ENCODE peak calls at places on chromosomes 2 and 18, in nine cellular contexts. P is breast epithelium, W is fibroblast of lung, M is cardiac fibroblast, S is IMR-90, H is fibroblast of mammary gland, L is neural crest cell, K is progenitor cell of endocrine pancreas, Z is cardiac muscle cell. Y is an unnamed sample.

GRCh38 chr2:231977430-231977829 is 15.9 kb downstream of the DIS3L2 start:
- DNase-seq in K (no peak), S (no peak), M (no peak), L (no peak), P (no peak), Z (no peak), W (no peak), H (no peak), Y (no peak)

GRCh38 chr2:217988840-217989204 is 14.0 kb downstream of the TNS1 start:
- DNase-seq in S (no peak), H (no peak), K (no peak), W (no peak), P (no peak), M (no peak), L (no peak), Z (no peak), Y (no peak)

GRCh38 chr2:217611056-217611455 is 391.7 kb downstream of the TNS1 start:
- DNase-seq in M (no peak), K (no peak), W (no peak), H (no peak), Z (no peak), L (no peak), S (no peak), P (no peak), Y (no peak)

GRCh38 chr18:59547691-59548182 is 149.5 kb downstream of the CCBE1 start:
- DNase-seq in P (no peak), H (peak; percentile 93), W (peak; percentile 90), K (no peak), Z (peak; percentile 78), L (no peak), M (peak; percentile 86), S (peak; percentile 93), Y (no peak)

GRCh38 chr2:65121-65520 is 18.8 kb upstream of the FAM110C start:
- DNase-seq in L (no peak), H (no peak), Z (no peak), P (no peak), M (no peak), K (no peak), S (no peak), W (no peak), Y (no peak)

GRCh38 chr18:44051088-44051487 is 629.6 kb upstream of the SETBP1 start:
- DNase-seq in W (no peak), K (no peak), M (no peak), P (no peak), H (no peak), Z (peak; percentile 83), L (no peak), S (no peak), Y (no peak)

GRCh38 chr2:241613018-241613780 is 23.8 kb downstream of the THAP4 start:
- DNase-seq in K (no peak), S (peak; percentile 26), P (no peak), Z (no peak), W (peak; percentile 65), H (peak; percentile 30), M (peak; percentile 84), L (no peak), Y (no peak)

GRCh38 chr2:89763581-89764485 is 1072.4 kb downstream of the RPIA start:
- DNase-seq in L (no peak), S (no peak), H (no peak), K (no peak), W (no peak), M (no peak), Z (no peak), P (peak; percentile 49), Y (no peak)

GRCh38 chr2:19228092-19228670 is 130.2 kb downstream of the OSR1 start:
- DNase-seq in L (peak; percentile 5), M (no peak), P (no peak), S (no peak), Z (peak; percentile 66), H (no peak), W (no peak), K (no peak), Y (no peak)

GRCh38 chr2:162084561-162084960 is 10.5 kb upstream of the DPP4 start:
- DNase-seq in S (no peak), P (no peak), M (no peak), K (no peak), H (no peak), L (no peak), Z (no peak), W (no peak), Y (no peak)

GRCh38 chr2:85851253-85851955 is 37.4 kb downstream of the ST3GAL5 start:
- DNase-seq in L (no peak), M (no peak), K (no peak), S (no peak), H (peak; percentile 28), W (no peak), Z (no peak), P (no peak), Y (no peak)

GRCh38 chr2:176533505-176534193 is 264.4 kb downstream of the MTX2 start:
- DNase-seq in L (no peak), K (no peak), P (no peak), W (no peak), Z (no peak), H (peak; percentile 44), S (no peak), M (peak; percentile 25), Y (no peak)

DNA sequence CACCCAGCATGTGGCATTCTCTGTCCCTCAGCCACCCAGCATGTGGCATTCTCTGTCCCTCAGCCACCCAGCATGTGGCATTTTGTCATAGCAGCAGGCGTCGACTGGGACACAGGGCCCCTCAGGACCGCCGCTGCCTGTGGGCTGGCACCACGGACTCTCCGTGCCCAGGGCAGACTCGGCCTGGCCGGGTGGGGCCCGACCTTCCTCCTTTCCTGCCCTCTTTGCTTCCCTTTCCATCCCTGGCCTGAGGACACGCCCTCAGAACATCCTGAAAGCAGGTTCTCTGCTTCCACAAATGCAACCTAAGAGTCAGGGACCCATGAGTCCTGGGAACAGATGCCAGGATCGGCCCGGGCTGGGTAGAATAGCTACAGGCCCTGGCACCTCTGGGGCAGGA is 291.4 kb upstream of the SALL3 start:
- DNase-seq in P (no peak), H (no peak), W (no peak), Z (no peak), L (no peak), K (no peak), S (no peak), M (no peak), Y (no peak)
- TF ChIP-seq CTCF in P (no peak), H (no peak), W (no peak), Z (no peak), L (no peak), K (no peak), S (no peak), M (no peak), Y (no peak)

GRCh38 chr2:182767578-182767977 is 51.5 kb downstream of the DNAJC10 start:
- DNase-seq in M (peak; percentile 37), W (peak; percentile 26), Z (peak; percentile 30), H (peak; percentile 30), L (no peak), S (peak; percentile 33), P (no peak), K (no peak), Y (no peak)

GRCh38 chr2:182763311-182763912 is 47.4 kb downstream of the DNAJC10 start:
- DNase-seq in W (peak; percentile 48), L (peak; percentile 18), H (peak; percentile 52), Z (peak; percentile 90), S (peak; percentile 43), P (no peak), K (peak; percentile 14), M (peak; percentile 52), Y (no peak)

GRCh38 chr2:182758379-182758778 is 42.3 kb downstream of the DNAJC10 start:
- DNase-seq in P (no peak), Z (no peak), H (no peak), M (no peak), W (no peak), L (no peak), K (no peak), S (no peak), Y (no peak)

GRCh38 chr2:182766626-182767025 is 50.6 kb downstream of the DNAJC10 start:
- DNase-seq in P (no peak), L (no peak), M (no peak), S (no peak), K (no peak), H (no peak), W (no peak), Z (peak; percentile 28), Y (no peak)

DNA sequence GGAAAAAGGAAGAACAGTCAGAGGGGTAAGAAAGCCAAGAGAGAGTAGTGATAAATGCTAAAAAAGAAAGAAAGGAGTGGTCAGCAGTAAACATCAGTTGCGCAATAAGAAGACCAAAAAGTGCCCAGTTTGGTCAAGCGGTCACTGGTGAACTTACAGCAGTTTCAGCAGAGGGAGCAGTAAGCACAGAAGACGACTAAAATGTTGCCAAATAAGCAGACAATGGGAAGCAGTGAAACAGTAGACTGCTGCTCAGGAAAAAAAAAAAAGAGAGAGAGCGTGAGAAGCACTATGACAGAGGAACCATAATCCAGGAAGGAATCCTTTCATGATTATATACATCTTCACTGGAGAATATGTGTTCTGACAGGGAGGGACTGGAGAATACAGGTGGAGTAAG is 45.8 kb downstream of the DNAJC10 start:
- DNase-seq in P (no peak), H (peak; percentile 75), K (no peak), S (peak; percentile 37), M (peak; percentile 81), W (peak; percentile 77), Z (peak; percentile 20), L (no peak), Y (no peak)
- TF ChIP-seq CTCF in P (no peak), H (peak; percentile 21), K (peak; percentile 6), S (no peak), M (peak; percentile 37), W (peak; percentile 36), Z (peak; percentile 22), L (no peak), Y (no peak)

GRCh38 chr2:233772583-233772982 is 5.5 kb upstream of the MROH2A start:
- DNase-seq in H (no peak), W (no peak), P (no peak), Z (no peak), K (no peak), S (no peak), M (peak; percentile 36), L (no peak), Y (no peak)
- TF ChIP-seq CTCF in H (no peak), W (no peak), P (no peak), Z (no peak), K (no peak), S (peak; percentile 20), M (no peak), L (no peak), Y (no peak)

GRCh38 chr2:120947327-120947726 is 211.7 kb downstream of the GLI2 start:
- DNase-seq in P (no peak), Z (no peak), H (no peak), M (no peak), K (no peak), W (no peak), S (no peak), L (no peak), Y (no peak)

GRCh38 chr2:120947982-120948661 is 212.5 kb downstream of the GLI2 start:
- DNase-seq in S (no peak), W (no peak), Z (no peak), K (no peak), P (no peak), M (no peak), H (no peak), L (no peak), Y (no peak)

GRCh38 chr2:120948662-120949011 is 213.0 kb downstream of the GLI2 start:
- DNase-seq in H (no peak), M (no peak), W (no peak), K (no peak), L (no peak), Z (no peak), P (no peak), S (no peak), Y (no peak)

GRCh38 chr2:120949957-120950590 is 214.4 kb downstream of the GLI2 start:
- DNase-seq in S (peak; percentile 33), H (no peak), K (no peak), Z (no peak), P (no peak), M (no peak), L (no peak), W (no peak), Y (no peak)

GRCh38 chr2:120949027-120949956 is 213.6 kb downstream of the GLI2 start:
- DNase-seq in W (no peak), Z (peak; percentile 36), P (no peak), K (no peak), M (no peak), L (no peak), S (no peak), H (no peak), Y (no peak)
- TF ChIP-seq CTCF in W (no peak), Z (peak; percentile 31), P (no peak), K (peak; percentile 33), M (peak; percentile 30), L (peak; percentile 34), S (peak; percentile 21), H (peak; percentile 24), Y (no peak)